ENCODE peak calls at places on chromosomes 4 and X, in seven cellular contexts. O is NCI-H345; P is stimulated activated CD4-positive, alpha-beta T cell treated with anti-CD3 and anti-CD28 coated beads, Interleukin-1b, Interleukin-23, amount 100 ng/mL, for 4 hours; S is EL; A is fibroblast of lung; E is kidney tubule cell; U is KG1. J is an unnamed sample.

GRCh38 chr4:104616401-104616820 is 121.7 kb upstream of the CXXC4 start:
- DNase-seq in O (peak), P (no peak), S (no peak), A (peak), E (no peak), U (no peak), J (no peak)

GRCh38 chrX:24528605-24529004 is 63.5 kb downstream of the PDK3 start:
- DNase-seq in O (no peak), P (no peak), S (no peak), A (no peak), E (no peak), U (no peak), J (no peak)

GRCh38 chr4:152535236-152535902 is 523 bp downstream of the FBXW7 start:
- DNase-seq in O (no peak), P (peak), S (no peak), A (no peak), E (no peak), U (no peak), J (no peak)

GRCh38 chrX:11770320-11770719 is 12.3 kb downstream of the MSL3 start:
- DNase-seq in O (peak), P (peak), S (peak), A (peak), E (peak), U (peak), J (no peak)

GRCh38 chr4:129233691-129234090 is 137.7 kb downstream of the C4orf33 start:
- DNase-seq in O (no peak), P (no peak), S (no peak), A (no peak), E (no peak), U (no peak), J (no peak)

GRCh38 chr4:7228734-7229133 is 36.4 kb downstream of the SORCS2 start:
- DNase-seq in O (no peak), P (no peak), S (no peak), A (no peak), E (no peak), U (no peak), J (no peak)

GRCh38 chrX:108270739-108271396 is 167.4 kb downstream of the COL4A6 start:
- DNase-seq in O (peak), P (no peak), S (peak), A (peak), E (peak), U (peak), J (no peak)

GRCh38 chrX:39971760-39972159 is 126.0 kb downstream of the BCOR start:
- DNase-seq in O (no peak), P (no peak), S (no peak), A (no peak), E (no peak), U (no peak), J (no peak)

GRCh38 chrX:3550160-3550765 is 163.2 kb downstream of the PRKX start:
- DNase-seq in O (peak), P (no peak), S (peak), A (peak), E (peak), U (no peak), J (no peak)

GRCh38 chr4:646460-646859 is 21.1 kb downstream of the PDE6B start:
- DNase-seq in O (no peak), P (peak), S (no peak), A (no peak), E (no peak), U (no peak), J (no peak)

GRCh38 chr4:110119347-110119746 is 79.1 kb downstream of the ELOVL6 start:
- DNase-seq in O (no peak), P (no peak), S (no peak), A (no peak), E (peak), U (no peak), J (no peak)

J was measured in GF-D8.